ENCODE peak calls at places on chromosomes 1 and 21, in ten cellular contexts. Y is HepG2, W is GM23248, P is HCT116, I is fibroblast of lung, X is neural progenitor cell, S is PC-9, F is GM23338, D is K562, T is GM12878. V is an unnamed sample.

GRCh38 chr1:1150100-1150499 is 23.6 kb upstream of the TTLL10 start:
- DNase-seq in Y (no peak), W (no peak), P (no peak), I (no peak), X (no peak), S (peak; percentile 62), F (no peak), D (no peak), T (no peak), V (peak; percentile 73)

GRCh38 chr1:85707267-85707989 is 805 bp downstream of the ZNHIT6 start:
- DNase-seq in Y (no peak), W (peak; percentile 43), P (no peak), I (peak; percentile 7), X (no peak), S (no peak), F (no peak), D (no peak), T (no peak), V (no peak)

GRCh38 chr1:152024228-152024627 is 12.6 kb downstream of the S100A11 start:
- DNase-seq in Y (no peak), W (no peak), P (no peak), I (no peak), X (peak; percentile 65), S (peak; percentile 96), F (no peak), D (no peak), T (no peak), V (no peak)

GRCh38 chr1:247857069-247857985 is at the start of gene TRIM58:
- DNase-seq in Y (no peak), W (no peak), P (no peak), I (peak; percentile 3), X (no peak), S (no peak), F (peak; percentile 67), D (peak; percentile 94), T (no peak), V (no peak)

GRCh38 chr1:84929581-84929980 is 36.6 kb upstream of the LPAR3 start:
- DNase-seq in Y (no peak), W (no peak), P (no peak), I (no peak), X (no peak), S (no peak), F (peak; percentile 44), D (no peak), T (no peak), V (no peak)

GRCh38 chr1:37765937-37766664 is 1.2 kb upstream of the EPHA10 start:
- DNase-seq in Y (no peak), W (peak; percentile 8), P (peak; percentile 2), I (no peak), X (peak; percentile 10), S (no peak), F (peak; percentile 75), D (peak; percentile 56), T (no peak), V (no peak)

GRCh38 chr1:204623894-204624361 is 61.6 kb downstream of the LRRN2 start:
- DNase-seq in Y (peak; percentile 36), W (peak; percentile 14), P (peak; percentile 21), I (no peak), X (peak; percentile 57), S (no peak), F (peak; percentile 80), D (peak; percentile 71), T (no peak), V (peak; percentile 40)

GRCh38 chr1:171916315-171916771 is 75.0 kb downstream of the DNM3 start:
- DNase-seq in Y (no peak), W (no peak), P (peak; percentile 74), I (no peak), X (no peak), S (no peak), F (no peak), D (no peak), T (no peak), V (no peak)

GRCh38 chr1:22018583-22019559 is 17.4 kb downstream of the CELA3A start:
- DNase-seq in Y (no peak), W (peak; percentile 93), P (no peak), I (peak; percentile 90), X (no peak), S (peak; percentile 95), F (peak; percentile 42), D (peak; percentile 78), T (peak; percentile 80), V (no peak)

GRCh38 chr1:14852301-14852700 is 253.8 kb downstream of the KAZN start:
- DNase-seq in Y (no peak), W (no peak), P (no peak), I (peak; percentile 3), X (no peak), S (no peak), F (no peak), D (no peak), T (no peak), V (no peak)

GRCh38 chr1:111904478-111905218 is 84.8 kb downstream of the KCND3 start:
- DNase-seq in Y (no peak), W (peak; percentile 7), P (no peak), I (peak; percentile 3), X (peak; percentile 85), S (no peak), F (peak; percentile 42), D (no peak), T (no peak), V (no peak)

GRCh38 chr1:153543738-153544135 is 1.9 kb downstream of the S100A4 start:
- DNase-seq in Y (no peak), W (peak; percentile 45), P (no peak), I (no peak), X (no peak), S (no peak), F (no peak), D (no peak), T (no peak), V (no peak)
- TF ChIP-seq EZH2 in Y (no peak), W (no peak), P (no peak), I (no peak), X (no peak), S (no peak), F (no peak), D (no peak), T (no peak), V (no peak)

DNA sequence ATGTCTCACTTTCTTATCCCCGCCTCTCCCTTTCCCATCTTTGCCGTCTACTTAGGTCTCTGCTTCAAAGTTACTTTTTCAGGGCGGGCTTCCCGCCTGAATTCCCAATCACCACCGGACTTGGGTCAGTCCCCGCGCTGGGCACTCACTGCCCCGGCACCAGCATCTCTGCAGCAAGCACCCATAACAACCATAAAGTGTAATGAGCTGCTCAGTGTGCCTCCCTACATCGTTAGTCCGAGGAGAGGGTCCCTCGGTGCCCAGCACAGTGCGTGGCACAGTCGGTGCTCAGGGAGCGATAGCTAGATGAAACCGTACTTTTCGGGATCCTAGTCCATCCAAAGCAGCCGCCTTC is 633 bp upstream of the CTPS1 start:
- DNase-seq in Y (no peak), W (no peak), P (no peak), I (no peak), X (peak; percentile 25), S (no peak), F (peak; percentile 59), D (no peak), T (no peak), V (no peak)
- H3K27ac ChIP-seq in Y (no peak overlapping the region), W (peak overlapping the region; percentile 87), P (peak overlapping the region; percentile 84), I (peak overlapping the region; percentile 74), X (no peak overlapping the region), S (peak overlapping the region; percentile 84), F (peak overlapping the region; percentile 97), D (peak overlapping the region; percentile 97), T (peak overlapping the region; percentile 81), V (peak overlapping the region; percentile 95)

GRCh38 chr21:45308211-45309068 is 20.7 kb upstream of the POFUT2 start:
- DNase-seq in Y (peak; percentile 87), W (no peak), P (no peak), I (peak; percentile 88), X (no peak), S (no peak), F (no peak), D (no peak), T (no peak), V (peak; percentile 78)
- TF ChIP-seq EZH2 in Y (no peak), W (no peak), P (no peak), I (no peak), X (no peak), S (no peak), F (no peak), D (no peak), T (no peak), V (no peak)

DNA sequence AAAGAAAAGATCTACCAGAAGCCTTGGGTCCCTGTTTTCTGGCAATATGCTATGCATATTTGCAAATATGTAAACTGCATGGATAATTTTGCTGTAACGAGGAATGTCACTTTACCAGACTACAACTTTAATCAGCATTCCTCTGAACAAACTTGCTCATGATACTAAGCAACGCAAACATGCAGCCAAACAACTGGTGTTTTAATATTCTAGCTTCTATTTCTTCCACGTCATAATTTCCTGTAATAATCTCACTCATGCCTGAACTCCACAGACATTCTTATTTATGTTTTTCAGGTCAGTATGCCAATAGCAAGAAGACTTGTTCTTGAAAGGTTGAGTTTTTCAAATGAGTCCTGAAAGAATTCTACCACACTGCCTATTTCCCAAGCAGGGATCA is 114.2 kb downstream of the SIM2 start:
- DNase-seq in Y (no peak), W (peak; percentile 45), P (no peak), I (no peak), X (no peak), S (no peak), F (no peak), D (no peak), T (no peak), V (no peak)
- H3K27ac ChIP-seq in Y (no peak overlapping the region), W (no peak overlapping the region), P (no peak overlapping the region), I (no peak overlapping the region), X (no peak overlapping the region), S (no peak overlapping the region), F (no peak overlapping the region), D (no peak overlapping the region), T (no peak overlapping the region), V (no peak overlapping the region)

DNA sequence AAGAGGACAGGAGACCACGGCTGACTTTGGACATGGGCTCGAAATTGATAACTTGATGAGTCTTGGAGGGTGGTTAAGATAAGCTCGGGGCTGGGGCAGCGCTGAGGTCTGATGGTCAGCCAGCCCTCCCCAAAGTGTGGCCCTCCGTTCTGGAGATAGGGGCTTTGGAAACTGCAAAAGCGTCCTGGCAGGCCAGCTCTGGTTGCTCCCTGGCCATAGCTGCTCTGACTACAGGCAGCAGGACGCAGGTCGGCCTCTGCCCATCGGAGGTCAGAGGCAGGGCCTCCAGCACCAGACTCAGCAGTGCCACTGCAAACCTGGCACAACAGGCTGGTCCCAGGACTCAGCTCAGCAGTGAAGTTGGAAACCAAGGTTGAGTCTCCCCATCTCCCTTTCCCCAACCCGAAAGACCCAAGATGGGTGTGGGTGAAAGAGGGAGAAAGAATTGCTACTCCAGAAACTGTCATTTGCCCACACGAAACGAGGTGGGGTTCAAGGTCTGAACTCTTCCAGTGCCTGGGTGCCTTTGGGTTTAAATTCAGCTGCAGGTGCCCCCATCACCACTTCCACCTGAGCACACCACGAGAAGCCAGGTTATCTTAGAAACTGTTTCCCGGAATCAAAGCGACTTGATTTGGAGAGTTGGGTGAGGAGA is 4.8 kb downstream of the SIM2 start:
- DNase-seq in Y (no peak), W (no peak), P (no peak), I (no peak), X (no peak), S (no peak), F (no peak), D (no peak), T (no peak), V (no peak)
- TF ChIP-seq EZH2 in Y (no peak), W (peak; percentile 26), P (no peak), I (no peak), X (no peak), S (no peak), F (no peak), D (no peak), T (no peak), V (no peak)

V was measured in hepatocyte.